ENCODE peak calls at places on chromosomes 13 and 19, in six cellular contexts. D is ovary, X is hepatocyte, K is thoracic aorta, S is AG04450, F is mesendoderm. L is an unnamed sample.

GRCh38 chr13:30303269-30303668 is 4.1 kb downstream of the KATNAL1 start:
- DNase-seq in K (no peak), X (no peak), F (no peak), S (no peak), D (no peak), L (no peak)

GRCh38 chr19:3932931-3933810 is at the start of gene NMRK2:
- DNase-seq in F (peak; percentile 92), S (no peak), K (no peak), X (peak; percentile 51), D (no peak), L (no peak)

GRCh38 chr19:30536975-30537374 is 164.8 kb downstream of the ZNF536 start:
- DNase-seq in S (no peak), X (no peak), K (no peak), F (no peak), D (no peak), L (no peak)

GRCh38 chr19:15252398-15253018 is 20.3 kb upstream of the EPHX3 start:
- DNase-seq in F (peak; percentile 41), K (no peak), X (no peak), S (no peak), D (no peak), L (no peak)

GRCh38 chr13:95300625-95301134 is 571 bp downstream of the ABCC4 start:
- DNase-seq in D (peak; percentile 52), F (peak; percentile 35), K (no peak), S (peak; percentile 23), X (peak; percentile 80), L (no peak)

GRCh38 chr19:42313096-42313839 is at the start of gene TMEM145:
- DNase-seq in S (no peak), D (peak; percentile 21), X (peak; percentile 80), K (no peak), F (peak; percentile 78), L (no peak)

GRCh38 chr19:7506385-7507328 is 9.2 kb upstream of the ZNF358 start:
- DNase-seq in D (peak; percentile 59), S (no peak), F (peak; percentile 97), X (peak; percentile 64), K (peak; percentile 62), L (no peak)

GRCh38 chr19:13839938-13840750 is 36.8 kb upstream of the NANOS3 start:
- DNase-seq in F (no peak), S (no peak), D (no peak), K (no peak), X (peak; percentile 28), L (no peak)

GRCh38 chr19:4636151-4636717 is 3.1 kb upstream of the TNFAIP8L1 start:
- DNase-seq in D (peak; percentile 52), S (no peak), K (no peak), F (peak; percentile 60), X (peak; percentile 84), L (no peak)

GRCh38 chr19:49133621-49134454 is 14.5 kb downstream of the PPFIA3 start:
- DNase-seq in K (no peak), D (peak; percentile 65), X (no peak), F (peak; percentile 48), S (no peak), L (no peak)

GRCh38 chr19:54096642-54097106 is 3.9 kb downstream of the OSCAR start:
- DNase-seq in K (no peak), F (peak; percentile 74), X (no peak), D (no peak), S (no peak), L (no peak)

GRCh38 chr19:43789029-43789428 is 8.3 kb upstream of the KCNN4 start:
- DNase-seq in X (peak; percentile 63), F (peak; percentile 69), K (no peak), S (no peak), D (no peak), L (no peak)

GRCh38 chr13:49594576-49594975 is 9.2 kb upstream of the RCBTB1 start:
- DNase-seq in S (no peak), K (no peak), F (no peak), X (no peak), D (no peak), L (no peak)

GRCh38 chr19:53874384-53874995 is 6.8 kb downstream of the MYADM start:
- DNase-seq in D (no peak), K (no peak), F (no peak), S (no peak), X (no peak), L (no peak)

GRCh38 chr13:43785681-43786471 is 896 bp downstream of the ENOX1 start:
- DNase-seq in X (peak; percentile 77), S (peak; percentile 18), K (peak; percentile 33), D (peak; percentile 93), F (peak; percentile 62), L (no peak)
- H3K27ac ChIP-seq in X (no peak overlapping the region), S (no peak overlapping the region), K (no peak overlapping the region), D (peak overlapping the region; percentile 73), F (no peak overlapping the region), L (no peak overlapping the region)

GRCh38 chr13:112959701-112960542 is 9.1 kb upstream of the MCF2L start:
- DNase-seq in D (no peak), S (no peak), X (no peak), F (no peak), K (no peak), L (no peak)
- H3K27ac ChIP-seq in D (no peak overlapping the region), S (no peak overlapping the region), X (no peak overlapping the region), F (no peak overlapping the region), K (no peak overlapping the region), L (no peak overlapping the region)

GRCh38 chr19:17389288-17389687 is 4.7 kb downstream of the CCDC194 start:
- DNase-seq in F (no peak), X (no peak), S (no peak), K (no peak), D (no peak), L (no peak)

GRCh38 chr19:17390665-17391370 is 3.2 kb downstream of the CCDC194 start:
- DNase-seq in F (peak; percentile 95), D (peak; percentile 91), X (peak; percentile 97), K (peak; percentile 71), S (peak; percentile 72), L (peak; percentile 18)

GRCh38 chr19:17393914-17394313 is at the start of gene CCDC194:
- DNase-seq in F (no peak), K (no peak), S (no peak), X (no peak), D (peak; percentile 58), L (no peak)

GRCh38 chr19:17389957-17390664 is 3.9 kb downstream of the CCDC194 start:
- DNase-seq in F (no peak), S (no peak), D (no peak), X (no peak), K (no peak), L (no peak)

GRCh38 chr19:17391371-17392151 is 2.4 kb downstream of the CCDC194 start:
- DNase-seq in F (no peak), S (no peak), D (no peak), X (no peak), K (no peak), L (no peak)
- H3K27ac ChIP-seq in F (no peak overlapping the region), S (no peak overlapping the region), D (no peak overlapping the region), X (no peak overlapping the region), K (no peak overlapping the region), L (no peak overlapping the region)

DNA sequence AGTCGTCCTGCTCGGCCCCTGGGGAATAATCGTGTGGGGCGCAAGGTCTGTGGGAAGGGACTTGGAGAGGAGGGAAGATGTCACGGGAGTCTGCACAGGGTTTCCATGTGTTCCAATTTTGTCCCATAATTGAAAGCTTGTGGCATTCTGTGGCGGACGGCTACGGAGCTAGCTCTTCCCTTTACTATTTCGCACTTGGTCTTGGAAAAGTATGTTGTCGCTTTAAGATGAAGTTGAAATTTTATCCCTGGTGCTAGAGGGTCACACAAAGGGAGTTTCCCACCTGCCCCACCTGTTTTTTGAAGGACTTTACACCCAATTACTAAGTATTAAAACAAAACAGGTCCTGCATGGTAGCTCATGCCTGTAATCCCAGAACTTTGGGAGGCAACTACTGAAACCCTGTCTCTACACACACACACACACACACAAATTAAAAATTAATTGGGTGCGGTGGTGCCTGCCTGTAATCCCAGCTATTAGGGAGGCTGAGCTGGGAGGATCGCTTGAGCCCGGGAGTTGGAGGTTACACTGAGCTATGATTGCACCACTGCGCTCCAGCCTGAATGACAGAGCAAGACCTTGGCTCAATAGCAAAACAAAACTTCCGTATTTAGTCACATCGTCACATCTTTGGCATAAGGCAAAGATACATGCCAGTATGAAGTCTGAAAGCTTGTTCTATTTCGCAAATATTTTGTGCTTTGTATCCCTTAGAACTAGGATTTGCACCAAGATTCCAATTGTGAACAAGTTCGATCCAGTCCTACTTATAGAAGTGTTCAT is 1.0 kb upstream of the TPT1 start:
- DNase-seq in K (peak; percentile 58), S (no peak), D (no peak), F (no peak), X (no peak), L (no peak)
- H3K27ac ChIP-seq in K (peak overlapping the region; percentile 98), S (peak overlapping the region; percentile 89), D (peak overlapping the region; percentile 99), F (peak overlapping the region; percentile 48), X (peak overlapping the region; percentile 95), L (peak overlapping the region; percentile 99)

DNA sequence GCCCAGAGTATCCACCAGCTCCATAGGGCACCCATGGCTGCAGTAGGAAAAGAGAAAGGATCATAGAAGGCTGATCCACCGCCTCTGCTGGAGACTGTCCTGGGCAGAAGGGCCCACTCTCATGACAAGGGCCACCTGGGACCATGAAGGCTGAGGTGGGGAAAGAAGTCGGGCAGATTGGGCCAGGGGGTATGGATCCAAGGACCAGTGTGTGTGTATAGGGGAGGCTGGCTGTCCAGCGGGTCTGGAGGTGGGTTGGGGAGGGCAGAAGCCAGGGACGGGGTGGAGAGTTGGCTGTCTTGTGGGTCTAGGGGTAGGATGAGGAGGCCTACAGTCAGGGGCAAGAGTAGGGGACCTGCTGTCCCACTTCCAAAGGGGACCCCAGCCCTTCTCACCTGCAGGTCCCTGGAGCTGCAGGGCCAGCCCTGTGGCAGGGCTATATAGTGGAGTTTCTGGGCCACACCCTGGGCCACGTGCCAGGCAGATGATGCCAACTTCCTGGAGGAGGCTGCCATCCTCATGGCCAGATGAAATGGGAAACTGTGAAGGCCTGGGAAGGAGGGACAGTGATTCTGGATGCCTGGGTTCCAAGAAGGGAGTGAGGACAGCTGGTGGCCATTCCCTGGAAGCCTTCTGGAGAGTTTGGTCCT is at the start of gene FCGBP:
- DNase-seq in X (no peak), S (no peak), F (no peak), K (no peak), D (no peak), L (no peak)
- H3K27ac ChIP-seq in X (no peak within 1 kb of the TSS), S (no peak within 1 kb of the TSS), F (no peak within 1 kb of the TSS), K (no peak within 1 kb of the TSS), D (no peak within 1 kb of the TSS), L (no peak within 1 kb of the TSS)

GRCh38 chr13:52808842-52809219 is 39.6 kb downstream of the PCDH8 start:
- DNase-seq in K (no peak), S (no peak), D (no peak), X (no peak), F (peak; percentile 47), L (no peak)
- H3K27ac ChIP-seq in K (no peak overlapping the region), S (no peak overlapping the region), D (no peak overlapping the region), X (no peak overlapping the region), F (no peak overlapping the region), L (no peak overlapping the region)

DNA sequence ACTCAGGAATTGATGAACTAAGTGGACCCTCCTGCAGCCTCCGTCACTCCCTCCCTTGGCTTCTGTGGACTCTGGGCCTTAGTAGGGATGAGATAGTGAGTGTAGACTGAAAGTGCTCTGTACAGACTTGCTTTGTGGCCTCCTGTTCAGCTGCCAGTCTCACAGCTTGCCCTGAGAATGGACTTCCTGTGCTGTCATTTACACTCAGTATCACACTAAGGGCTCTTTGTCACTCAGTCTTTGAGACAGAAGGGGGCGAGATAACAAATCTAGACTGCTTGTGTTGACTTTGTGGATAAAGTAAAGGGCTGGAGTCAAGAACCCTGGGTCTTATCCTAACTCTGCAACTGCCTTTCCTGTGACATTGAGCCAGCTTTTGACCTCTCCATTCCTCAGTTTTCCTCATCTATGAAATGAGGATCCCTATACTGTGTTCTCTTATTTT is 21.0 kb upstream of the SPRY2 start:
- DNase-seq in K (no peak), S (no peak), D (no peak), F (peak; percentile 96), X (peak; percentile 23), L (no peak)
- H3K27ac ChIP-seq in K (no peak overlapping the region), S (no peak overlapping the region), D (no peak overlapping the region), F (no peak overlapping the region), X (peak overlapping the region; percentile 48), L (peak overlapping the region; percentile 35)